ENCODE peak calls at places on chromosomes 16 and 17, in seven cellular contexts. One of them, this sample, is unnamed.

GRCh38 chr16:69274699-69275235 is 36.4 kb upstream of the VPS4A start:
- DNase-seq in HCT116: no peak
- DNase-seq in HepG2: no peak
- DNase-seq in H1: no peak
- DNase-seq in SK-N-SH: no peak
- DNase-seq in K562: no peak
- DNase-seq in GM12878: no peak
- DNase-seq in this sample: no peak

GRCh38 chr16:66902648-66903543 is 15.8 kb downstream of the CDH16 start:
- DNase-seq in HCT116: no peak
- DNase-seq in HepG2: no peak
- DNase-seq in H1: no peak
- DNase-seq in SK-N-SH: peak
- DNase-seq in K562: no peak
- DNase-seq in GM12878: no peak
- DNase-seq in this sample: no peak

GRCh38 chr16:55661842-55662479 is 6.2 kb downstream of the SLC6A2 start:
- DNase-seq in HCT116: no peak
- DNase-seq in HepG2: no peak
- DNase-seq in H1: no peak
- DNase-seq in SK-N-SH: peak
- DNase-seq in K562: no peak
- DNase-seq in GM12878: no peak
- DNase-seq in this sample: no peak

GRCh38 chr17:39281806-39282205 is 56.1 kb upstream of the STAC2 start:
- DNase-seq in HCT116: no peak
- DNase-seq in HepG2: no peak
- DNase-seq in H1: no peak
- DNase-seq in SK-N-SH: no peak
- DNase-seq in K562: peak
- DNase-seq in GM12878: no peak
- DNase-seq in this sample: no peak

GRCh38 chr17:81337449-81337848 is 42.3 kb upstream of the SLC38A10 start:
- DNase-seq in HCT116: no peak
- DNase-seq in HepG2: no peak
- DNase-seq in H1: peak
- DNase-seq in SK-N-SH: peak
- DNase-seq in K562: peak
- DNase-seq in GM12878: no peak
- DNase-seq in this sample: peak

GRCh38 chr17:52383493-52384100 is 225.1 kb upstream of the CA10 start:
- DNase-seq in HCT116: peak
- DNase-seq in HepG2: peak
- DNase-seq in H1: peak
- DNase-seq in SK-N-SH: peak
- DNase-seq in K562: peak
- DNase-seq in GM12878: no peak
- DNase-seq in this sample: peak

GRCh38 chr16:87733190-87733589 is 32.6 kb downstream of the KLHDC4 start:
- DNase-seq in HCT116: no peak
- DNase-seq in HepG2: no peak
- DNase-seq in H1: no peak
- DNase-seq in SK-N-SH: no peak
- DNase-seq in K562: no peak
- DNase-seq in GM12878: no peak
- DNase-seq in this sample: no peak

GRCh38 chr17:8918811-8919210 is 46.7 kb downstream of the PIK3R5 start:
- DNase-seq in HCT116: no peak
- DNase-seq in HepG2: no peak
- DNase-seq in H1: no peak
- DNase-seq in SK-N-SH: no peak
- DNase-seq in K562: no peak
- DNase-seq in GM12878: no peak
- DNase-seq in this sample: no peak

GRCh38 chr17:62657664-62658063 is 30.2 kb downstream of the MRC2 start:
- DNase-seq in HCT116: no peak
- DNase-seq in HepG2: no peak
- DNase-seq in H1: no peak
- DNase-seq in SK-N-SH: peak
- DNase-seq in K562: no peak
- DNase-seq in GM12878: no peak
- DNase-seq in this sample: no peak

GRCh38 chr17:27947005-27947406 is 53.8 kb upstream of the LYRM9 start:
- DNase-seq in HCT116: no peak
- DNase-seq in HepG2: no peak
- DNase-seq in H1: no peak
- DNase-seq in SK-N-SH: no peak
- DNase-seq in K562: no peak
- DNase-seq in GM12878: no peak
- DNase-seq in this sample: no peak

GRCh38 chr16:78562156-78562555 is 462.7 kb downstream of the WWOX start:
- DNase-seq in HCT116: no peak
- DNase-seq in HepG2: no peak
- DNase-seq in H1: no peak
- DNase-seq in SK-N-SH: no peak
- DNase-seq in K562: no peak
- DNase-seq in GM12878: no peak
- DNase-seq in this sample: no peak

GRCh38 chr17:76132574-76133338 is 8.3 kb downstream of the FOXJ1 start:
- DNase-seq in HCT116: peak
- DNase-seq in HepG2: peak
- DNase-seq in H1: peak
- DNase-seq in SK-N-SH: no peak
- DNase-seq in K562: no peak
- DNase-seq in GM12878: no peak
- DNase-seq in this sample: no peak

GRCh38 chr16:31253642-31254045 is 6.1 kb upstream of the ITGAM start:
- DNase-seq in HCT116: no peak
- DNase-seq in HepG2: peak
- DNase-seq in H1: no peak
- DNase-seq in SK-N-SH: no peak
- DNase-seq in K562: peak
- DNase-seq in GM12878: no peak
- DNase-seq in this sample: no peak

GRCh38 chr17:82441686-82442487 is 8.7 kb downstream of the CYBC1 start:
- DNase-seq in HCT116: no peak
- DNase-seq in HepG2: no peak
- DNase-seq in H1: no peak
- DNase-seq in SK-N-SH: no peak
- DNase-seq in K562: no peak
- DNase-seq in GM12878: no peak
- DNase-seq in this sample: no peak

GRCh38 chr16:15777533-15778203 is 79.2 kb downstream of the MYH11 start:
- DNase-seq in HCT116: peak
- DNase-seq in HepG2: peak
- DNase-seq in H1: peak
- DNase-seq in SK-N-SH: peak
- DNase-seq in K562: peak
- DNase-seq in GM12878: no peak
- DNase-seq in this sample: peak
- TF ChIP-seq JUND in HCT116: no peak
- TF ChIP-seq JUND in HepG2: no peak
- TF ChIP-seq JUND in H1: no peak
- TF ChIP-seq JUND in SK-N-SH: no peak
- TF ChIP-seq JUND in K562: no peak
- TF ChIP-seq JUND in GM12878: no peak
- TF ChIP-seq JUND in this sample: no peak

GRCh38 chr17:978110-979093 is 1.2 kb downstream of the NXN start:
- DNase-seq in HCT116: no peak
- DNase-seq in HepG2: no peak
- DNase-seq in H1: peak
- DNase-seq in SK-N-SH: peak
- DNase-seq in K562: no peak
- DNase-seq in GM12878: no peak
- DNase-seq in this sample: no peak
- TF ChIP-seq JUND in HCT116: no peak
- TF ChIP-seq JUND in HepG2: no peak
- TF ChIP-seq JUND in H1: no peak
- TF ChIP-seq JUND in SK-N-SH: no peak
- TF ChIP-seq JUND in K562: no peak
- TF ChIP-seq JUND in GM12878: no peak
- TF ChIP-seq JUND in this sample: no peak

GRCh38 chr17:49439673-49440571 is 25.2 kb upstream of the PHB1 start:
- DNase-seq in HCT116: no peak
- DNase-seq in HepG2: peak
- DNase-seq in H1: peak
- DNase-seq in SK-N-SH: no peak
- DNase-seq in K562: no peak
- DNase-seq in GM12878: no peak
- DNase-seq in this sample: no peak
- TF ChIP-seq JUND in HCT116: no peak
- TF ChIP-seq JUND in HepG2: no peak
- TF ChIP-seq JUND in H1: no peak
- TF ChIP-seq JUND in SK-N-SH: no peak
- TF ChIP-seq JUND in K562: no peak
- TF ChIP-seq JUND in GM12878: no peak
- TF ChIP-seq JUND in this sample: no peak

GRCh38 chr17:57940217-57940616 is 15.0 kb downstream of the CUEDC1 start:
- DNase-seq in HCT116: no peak
- DNase-seq in HepG2: no peak
- DNase-seq in H1: no peak
- DNase-seq in SK-N-SH: no peak
- DNase-seq in K562: no peak
- DNase-seq in GM12878: no peak
- DNase-seq in this sample: no peak

GRCh38 chr17:57943140-57943539 is 12.1 kb downstream of the CUEDC1 start:
- DNase-seq in HCT116: no peak
- DNase-seq in HepG2: no peak
- DNase-seq in H1: no peak
- DNase-seq in SK-N-SH: no peak
- DNase-seq in K562: no peak
- DNase-seq in GM12878: no peak
- DNase-seq in this sample: no peak

GRCh38 chr17:57941384-57942370 is 13.5 kb downstream of the CUEDC1 start:
- DNase-seq in HCT116: no peak
- DNase-seq in HepG2: no peak
- DNase-seq in H1: no peak
- DNase-seq in SK-N-SH: no peak
- DNase-seq in K562: no peak
- DNase-seq in GM12878: no peak
- DNase-seq in this sample: peak

GRCh38 chr17:57939797-57940196 is 15.4 kb downstream of the CUEDC1 start:
- DNase-seq in HCT116: no peak
- DNase-seq in HepG2: no peak
- DNase-seq in H1: no peak
- DNase-seq in SK-N-SH: no peak
- DNase-seq in K562: peak
- DNase-seq in GM12878: peak
- DNase-seq in this sample: no peak

DNA sequence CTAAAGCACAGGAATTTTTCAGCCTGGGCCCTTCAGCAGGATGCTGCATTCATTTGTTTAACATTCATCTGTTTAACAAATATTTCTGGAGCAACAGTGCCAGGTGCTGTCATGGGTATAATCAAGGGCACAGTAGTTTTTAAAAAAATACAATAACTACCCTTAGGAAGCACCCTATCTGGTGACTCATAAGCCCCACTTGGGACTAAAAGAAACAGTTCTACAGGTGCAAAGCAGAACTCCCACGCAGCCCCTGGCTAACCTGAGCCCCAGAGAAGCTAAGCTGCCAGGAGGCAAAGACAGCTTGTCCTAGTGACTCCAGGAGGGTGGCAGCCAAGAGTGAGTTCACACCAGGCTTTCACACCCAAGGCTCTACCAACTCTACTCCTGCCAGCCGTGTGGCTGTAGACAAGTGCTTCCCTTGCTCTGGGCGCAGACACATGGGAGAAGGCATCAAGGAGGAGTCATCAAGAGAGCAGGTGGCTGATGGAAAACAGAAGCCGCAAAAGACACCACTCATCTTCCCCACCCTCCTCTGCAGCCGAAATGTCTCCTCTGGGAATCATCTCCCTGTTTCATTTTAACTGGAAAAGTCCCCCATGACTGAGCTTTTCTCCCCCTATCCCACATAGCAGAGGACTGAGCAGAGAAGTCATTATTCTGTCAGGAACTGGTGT is 14.4 kb downstream of the CUEDC1 start:
- DNase-seq in HCT116: no peak
- DNase-seq in HepG2: no peak
- DNase-seq in H1: no peak
- DNase-seq in SK-N-SH: no peak
- DNase-seq in K562: no peak
- DNase-seq in GM12878: peak
- DNase-seq in this sample: no peak
- TF ChIP-seq JUND in HCT116: no peak
- TF ChIP-seq JUND in HepG2: no peak
- TF ChIP-seq JUND in H1: no peak
- TF ChIP-seq JUND in SK-N-SH: peak
- TF ChIP-seq JUND in K562: no peak
- TF ChIP-seq JUND in GM12878: peak
- TF ChIP-seq JUND in this sample: no peak

DNA sequence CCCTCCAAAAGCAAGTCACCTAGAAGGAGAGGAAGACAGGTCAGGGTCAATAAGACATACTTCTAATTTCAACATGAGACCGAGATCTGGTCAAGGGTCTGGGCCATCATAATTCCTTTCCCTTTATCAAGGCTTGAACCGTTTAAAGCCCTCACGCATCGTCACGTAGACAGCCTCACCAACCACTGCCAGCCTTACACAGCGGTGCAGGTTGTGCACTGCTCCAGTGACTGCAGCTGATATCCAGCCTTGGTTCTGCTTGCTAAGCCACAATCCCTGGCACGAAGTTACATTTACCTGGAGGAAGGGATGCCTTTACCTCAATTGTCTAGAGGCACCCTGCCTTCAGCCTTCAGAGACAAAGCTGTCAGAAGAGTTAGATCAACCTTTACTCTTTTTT is 85.1 kb downstream of the MYH11 start:
- DNase-seq in HCT116: no peak
- DNase-seq in HepG2: no peak
- DNase-seq in H1: no peak
- DNase-seq in SK-N-SH: no peak
- DNase-seq in K562: no peak
- DNase-seq in GM12878: no peak
- DNase-seq in this sample: no peak
- TF ChIP-seq JUND in HCT116: no peak
- TF ChIP-seq JUND in HepG2: no peak
- TF ChIP-seq JUND in H1: no peak
- TF ChIP-seq JUND in SK-N-SH: no peak
- TF ChIP-seq JUND in K562: no peak
- TF ChIP-seq JUND in GM12878: no peak
- TF ChIP-seq JUND in this sample: no peak

GRCh38 chr17:44672479-44673093 is 16.3 kb downstream of the MEIOC start:
- DNase-seq in HCT116: peak
- DNase-seq in HepG2: peak
- DNase-seq in H1: no peak
- DNase-seq in SK-N-SH: peak
- DNase-seq in K562: peak
- DNase-seq in GM12878: no peak
- DNase-seq in this sample: peak
- TF ChIP-seq JUND in HCT116: no peak
- TF ChIP-seq JUND in HepG2: no peak
- TF ChIP-seq JUND in H1: no peak
- TF ChIP-seq JUND in SK-N-SH: no peak
- TF ChIP-seq JUND in K562: no peak
- TF ChIP-seq JUND in GM12878: no peak
- TF ChIP-seq JUND in this sample: no peak